ENCODE peak calls at places on chromosomes 13 and 19, in four cellular contexts. One of them, this sample, is unnamed.

GRCh38 chr13:49502954-49503353 is 7.2 kb downstream of the PHF11 start:
- DNase-seq in activated T-cell treated with anti-CD3 and anti-CD28 coated beads for 1 hour: no peak
- DNase-seq in stimulated activated CD8-positive, alpha-beta memory T cell treated with anti-CD3 and anti-CD28 coated beads, Interleukin-4, amount 100 ng/mL, for 24 hours: no peak
- DNase-seq in T-helper 17 cell: no peak
- DNase-seq in this sample: no peak

GRCh38 chr13:45325806-45326205 is 15.2 kb downstream of the TPT1 start:
- DNase-seq in activated T-cell treated with anti-CD3 and anti-CD28 coated beads for 1 hour: no peak
- DNase-seq in stimulated activated CD8-positive, alpha-beta memory T cell treated with anti-CD3 and anti-CD28 coated beads, Interleukin-4, amount 100 ng/mL, for 24 hours: no peak
- DNase-seq in T-helper 17 cell: no peak
- DNase-seq in this sample: no peak

GRCh38 chr13:81305928-81306327 is 965.0 kb upstream of the SPRY2 start:
- DNase-seq in activated T-cell treated with anti-CD3 and anti-CD28 coated beads for 1 hour: no peak
- DNase-seq in stimulated activated CD8-positive, alpha-beta memory T cell treated with anti-CD3 and anti-CD28 coated beads, Interleukin-4, amount 100 ng/mL, for 24 hours: no peak
- DNase-seq in T-helper 17 cell: no peak
- DNase-seq in this sample: no peak

GRCh38 chr13:97043302-97043701 is 49.0 kb upstream of the OXGR1 start:
- DNase-seq in activated T-cell treated with anti-CD3 and anti-CD28 coated beads for 1 hour: no peak
- DNase-seq in stimulated activated CD8-positive, alpha-beta memory T cell treated with anti-CD3 and anti-CD28 coated beads, Interleukin-4, amount 100 ng/mL, for 24 hours: no peak
- DNase-seq in T-helper 17 cell: no peak
- DNase-seq in this sample: no peak

GRCh38 chr19:42184401-42184861 is 33.0 kb downstream of the DEDD2 start:
- DNase-seq in activated T-cell treated with anti-CD3 and anti-CD28 coated beads for 1 hour: peak; percentile 69
- DNase-seq in stimulated activated CD8-positive, alpha-beta memory T cell treated with anti-CD3 and anti-CD28 coated beads, Interleukin-4, amount 100 ng/mL, for 24 hours: peak; percentile 57
- DNase-seq in T-helper 17 cell: peak; percentile 52
- DNase-seq in this sample: peak; percentile 71

GRCh38 chr19:13060233-13060963 is 42.3 kb downstream of the LYL1 start:
- DNase-seq in activated T-cell treated with anti-CD3 and anti-CD28 coated beads for 1 hour: no peak
- DNase-seq in stimulated activated CD8-positive, alpha-beta memory T cell treated with anti-CD3 and anti-CD28 coated beads, Interleukin-4, amount 100 ng/mL, for 24 hours: no peak
- DNase-seq in T-helper 17 cell: no peak
- DNase-seq in this sample: no peak

GRCh38 chr13:112358156-112358555 is 18.0 kb upstream of the SPACA7 start:
- DNase-seq in activated T-cell treated with anti-CD3 and anti-CD28 coated beads for 1 hour: no peak
- DNase-seq in stimulated activated CD8-positive, alpha-beta memory T cell treated with anti-CD3 and anti-CD28 coated beads, Interleukin-4, amount 100 ng/mL, for 24 hours: no peak
- DNase-seq in T-helper 17 cell: no peak
- DNase-seq in this sample: no peak

GRCh38 chr19:14559916-14560775 is 11.7 kb downstream of the NDUFB7 start:
- DNase-seq in activated T-cell treated with anti-CD3 and anti-CD28 coated beads for 1 hour: no peak
- DNase-seq in stimulated activated CD8-positive, alpha-beta memory T cell treated with anti-CD3 and anti-CD28 coated beads, Interleukin-4, amount 100 ng/mL, for 24 hours: no peak
- DNase-seq in T-helper 17 cell: no peak
- DNase-seq in this sample: no peak

GRCh38 chr13:32427852-32428580 is at the start of gene N4BP2L1:
- DNase-seq in activated T-cell treated with anti-CD3 and anti-CD28 coated beads for 1 hour: peak; percentile 63
- DNase-seq in stimulated activated CD8-positive, alpha-beta memory T cell treated with anti-CD3 and anti-CD28 coated beads, Interleukin-4, amount 100 ng/mL, for 24 hours: peak; percentile 81
- DNase-seq in T-helper 17 cell: peak; percentile 82
- DNase-seq in this sample: no peak

GRCh38 chr13:21757721-21758120 is 86.8 kb downstream of the FGF9 start:
- DNase-seq in activated T-cell treated with anti-CD3 and anti-CD28 coated beads for 1 hour: no peak
- DNase-seq in stimulated activated CD8-positive, alpha-beta memory T cell treated with anti-CD3 and anti-CD28 coated beads, Interleukin-4, amount 100 ng/mL, for 24 hours: no peak
- DNase-seq in T-helper 17 cell: no peak
- DNase-seq in this sample: no peak

GRCh38 chr19:31534786-31535185 is 185.6 kb upstream of the TSHZ3 start:
- DNase-seq in activated T-cell treated with anti-CD3 and anti-CD28 coated beads for 1 hour: no peak
- DNase-seq in stimulated activated CD8-positive, alpha-beta memory T cell treated with anti-CD3 and anti-CD28 coated beads, Interleukin-4, amount 100 ng/mL, for 24 hours: no peak
- DNase-seq in T-helper 17 cell: no peak
- DNase-seq in this sample: no peak

GRCh38 chr13:30581582-30581981 is 36.1 kb upstream of the USPL1 start:
- DNase-seq in activated T-cell treated with anti-CD3 and anti-CD28 coated beads for 1 hour: no peak
- DNase-seq in stimulated activated CD8-positive, alpha-beta memory T cell treated with anti-CD3 and anti-CD28 coated beads, Interleukin-4, amount 100 ng/mL, for 24 hours: no peak
- DNase-seq in T-helper 17 cell: no peak
- DNase-seq in this sample: no peak

GRCh38 chr13:44435142-44435982 is 61.7 kb downstream of the SERP2 start:
- DNase-seq in activated T-cell treated with anti-CD3 and anti-CD28 coated beads for 1 hour: peak; percentile 78
- DNase-seq in stimulated activated CD8-positive, alpha-beta memory T cell treated with anti-CD3 and anti-CD28 coated beads, Interleukin-4, amount 100 ng/mL, for 24 hours: peak; percentile 84
- DNase-seq in T-helper 17 cell: peak; percentile 82
- DNase-seq in this sample: peak; percentile 96

GRCh38 chr19:23665651-23666410 is 21.2 kb downstream of the ZNF675 start:
- DNase-seq in activated T-cell treated with anti-CD3 and anti-CD28 coated beads for 1 hour: no peak
- DNase-seq in stimulated activated CD8-positive, alpha-beta memory T cell treated with anti-CD3 and anti-CD28 coated beads, Interleukin-4, amount 100 ng/mL, for 24 hours: no peak
- DNase-seq in T-helper 17 cell: no peak
- DNase-seq in this sample: no peak

GRCh38 chr19:27794444-27795042 is 1418.4 kb downstream of the UQCRFS1 start:
- DNase-seq in activated T-cell treated with anti-CD3 and anti-CD28 coated beads for 1 hour: peak; percentile 4
- DNase-seq in stimulated activated CD8-positive, alpha-beta memory T cell treated with anti-CD3 and anti-CD28 coated beads, Interleukin-4, amount 100 ng/mL, for 24 hours: no peak
- DNase-seq in T-helper 17 cell: no peak
- DNase-seq in this sample: peak; percentile 60

GRCh38 chr19:38376576-38376975 is 2.2 kb downstream of the PSMD8 start:
- DNase-seq in activated T-cell treated with anti-CD3 and anti-CD28 coated beads for 1 hour: no peak
- DNase-seq in stimulated activated CD8-positive, alpha-beta memory T cell treated with anti-CD3 and anti-CD28 coated beads, Interleukin-4, amount 100 ng/mL, for 24 hours: no peak
- DNase-seq in T-helper 17 cell: no peak
- DNase-seq in this sample: no peak

GRCh38 chr19:13215572-13216380 is 65.6 kb downstream of the IER2 start:
- DNase-seq in activated T-cell treated with anti-CD3 and anti-CD28 coated beads for 1 hour: no peak
- DNase-seq in stimulated activated CD8-positive, alpha-beta memory T cell treated with anti-CD3 and anti-CD28 coated beads, Interleukin-4, amount 100 ng/mL, for 24 hours: no peak
- DNase-seq in T-helper 17 cell: no peak
- DNase-seq in this sample: no peak

GRCh38 chr19:34778342-34778741 is 5.3 kb upstream of the ZNF599 start:
- DNase-seq in activated T-cell treated with anti-CD3 and anti-CD28 coated beads for 1 hour: no peak
- DNase-seq in stimulated activated CD8-positive, alpha-beta memory T cell treated with anti-CD3 and anti-CD28 coated beads, Interleukin-4, amount 100 ng/mL, for 24 hours: no peak
- DNase-seq in T-helper 17 cell: no peak
- DNase-seq in this sample: no peak

GRCh38 chr13:19606152-19606551 is 27.3 kb upstream of the MPHOSPH8 start:
- DNase-seq in activated T-cell treated with anti-CD3 and anti-CD28 coated beads for 1 hour: no peak
- DNase-seq in stimulated activated CD8-positive, alpha-beta memory T cell treated with anti-CD3 and anti-CD28 coated beads, Interleukin-4, amount 100 ng/mL, for 24 hours: no peak
- DNase-seq in T-helper 17 cell: no peak
- DNase-seq in this sample: no peak